ENCODE peak calls at places on chromosomes 2 and 18, in seven cellular contexts. H, X, M, Z, E, B and A are unnamed samples.

GRCh38 chr18:42183746-42184145 is 228.7 kb downstream of the PIK3C3 start:
- DNase-seq in M (no peak), X (no peak), Z (no peak), B (peak), H (no peak), E (peak), A (no peak)

GRCh38 chr2:24819442-24820174 is 26.4 kb downstream of the CENPO start:
- DNase-seq in X (no peak), E (no peak), B (no peak), H (peak), M (no peak), Z (no peak), A (no peak)

GRCh38 chr2:28251337-28251736 is 141.3 kb upstream of the FOSL2 start:
- DNase-seq in H (no peak), E (no peak), M (no peak), Z (no peak), B (no peak), X (no peak), A (no peak)

GRCh38 chr2:107932986-107933385 is 53.3 kb upstream of the SLC5A7 start:
- DNase-seq in M (no peak), Z (no peak), E (no peak), H (no peak), X (no peak), B (peak), A (peak)

GRCh38 chr2:161139098-161139987 is 20.9 kb upstream of the TANK start:
- DNase-seq in M (no peak), X (peak), H (no peak), E (no peak), Z (no peak), B (peak), A (no peak)

GRCh38 chr2:99481941-99482340 is 7.9 kb downstream of the REV1 start:
- DNase-seq in X (no peak), E (no peak), B (peak), Z (no peak), M (no peak), H (peak), A (peak)

GRCh38 chr2:210633699-210634098 is 77.3 kb downstream of the CPS1 start:
- DNase-seq in E (no peak), X (no peak), Z (no peak), B (no peak), M (no peak), H (no peak), A (no peak)

GRCh38 chr18:10140928-10141327 is 227.1 kb downstream of the VAPA start:
- DNase-seq in M (peak), B (peak), Z (no peak), X (no peak), H (no peak), E (peak), A (no peak)

GRCh38 chr2:206805922-206806607 is 40.7 kb downstream of the FASTKD2 start:
- DNase-seq in E (no peak), B (no peak), X (peak), Z (no peak), H (no peak), M (no peak), A (no peak)

GRCh38 chr2:113276906-113277425 is 1.8 kb downstream of the PAX8 start:
- DNase-seq in M (no peak), E (no peak), B (peak), H (peak), Z (no peak), X (no peak), A (no peak)

GRCh38 chr2:214139630-214140284 is 271.1 kb upstream of the VWC2L start:
- DNase-seq in M (no peak), H (no peak), E (no peak), X (no peak), B (peak), Z (no peak), A (no peak)

GRCh38 chr2:59932341-59932740 is 621.1 kb downstream of the BCL11A start:
- DNase-seq in M (no peak), E (no peak), X (no peak), Z (no peak), B (no peak), H (peak), A (no peak)

GRCh38 chr2:236833501-236834186 is 252.0 kb upstream of the COPS8 start:
- DNase-seq in H (no peak), E (no peak), B (peak), X (peak), M (no peak), Z (no peak), A (no peak)

GRCh38 chr2:231169475-231169874 is 29.0 kb upstream of the ARMC9 start:
- DNase-seq in B (no peak), X (no peak), Z (no peak), E (no peak), H (no peak), M (no peak), A (no peak)

GRCh38 chr18:73503326-73503725 is 635.5 kb upstream of the NETO1 start:
- DNase-seq in E (no peak), M (no peak), X (no peak), B (no peak), H (no peak), Z (no peak), A (no peak)

GRCh38 chr2:29065479-29065847 is 8.9 kb downstream of the PCARE start:
- DNase-seq in B (no peak), E (no peak), Z (no peak), X (no peak), M (no peak), H (no peak), A (no peak)

GRCh38 chr2:110843496-110843895 is 111.1 kb downstream of the ACOXL start:
- DNase-seq in E (no peak), X (no peak), H (no peak), Z (no peak), M (no peak), B (no peak), A (no peak)

GRCh38 chr2:101014264-101014857 is 12.3 kb downstream of the RPL31 start:
- DNase-seq in H (no peak), E (no peak), B (no peak), X (no peak), M (no peak), Z (no peak), A (no peak)

GRCh38 chr18:45626330-45627203 is 11.3 kb downstream of the SLC14A2 start:
- DNase-seq in Z (no peak), H (peak), B (peak), M (no peak), X (no peak), E (no peak), A (no peak)